ENCODE peak calls at places on chromosomes 1 and 21, in five cellular contexts. H is tibial nerve, O is heart left ventricle, W is transverse colon, R is A549. M is an unnamed sample.

GRCh38 chr1:193629875-193630274 is 443.5 kb upstream of the B3GALT2 start:
- DNase-seq in W (no peak), O (no peak), R (no peak), H (peak; percentile 9), M (no peak)

GRCh38 chr1:26734501-26735058 is 38.8 kb downstream of the ARID1A start:
- DNase-seq in W (no peak), R (no peak), H (no peak), O (no peak), M (no peak)

GRCh38 chr1:238063454-238063853 is 172.7 kb upstream of the ZP4 start:
- DNase-seq in H (no peak), O (no peak), W (no peak), R (peak; percentile 2), M (no peak)

GRCh38 chr1:239879321-239880170 is 212.1 kb upstream of the FMN2 start:
- DNase-seq in O (no peak), R (no peak), H (no peak), W (no peak), M (no peak)

GRCh38 chr21:14056771-14057191 is 154.0 kb downstream of the LIPI start:
- DNase-seq in O (peak; percentile 60), R (no peak), H (no peak), W (no peak), M (no peak)

GRCh38 chr1:108041360-108042143 is 76.6 kb upstream of the VAV3 start:
- DNase-seq in W (no peak), O (no peak), H (no peak), R (no peak), M (peak; percentile 45)

GRCh38 chr1:185971688-185972087 is 237.5 kb downstream of the HMCN1 start:
- DNase-seq in H (no peak), R (no peak), W (no peak), O (no peak), M (no peak)

GRCh38 chr21:42040411-42041180 is 30.4 kb upstream of the ZBTB21 start:
- DNase-seq in O (no peak), R (peak; percentile 58), H (no peak), W (no peak), M (no peak)

GRCh38 chr21:34595457-34595856 is 19.5 kb downstream of the RCAN1 start:
- DNase-seq in H (no peak), O (no peak), W (no peak), R (no peak), M (no peak)

GRCh38 chr1:99969260-99969728 is 502 bp upstream of the SLC35A3 start:
- DNase-seq in W (no peak), O (no peak), R (peak; percentile 10), H (no peak), M (no peak)

GRCh38 chr21:26850116-26850643 is 5.0 kb upstream of the ADAMTS1 start:
- DNase-seq in W (no peak), O (no peak), R (peak; percentile 27), H (no peak), M (no peak)

GRCh38 chr1:234879157-234880080 is 249.2 kb downstream of the TOMM20 start:
- DNase-seq in O (no peak), W (no peak), H (no peak), R (no peak), M (no peak)

GRCh38 chr1:93817819-93818569 is 61.0 kb downstream of the DNTTIP2 start:
- DNase-seq in H (no peak), O (no peak), W (no peak), R (no peak), M (no peak)

GRCh38 chr1:20385630-20386029 is 95.0 kb downstream of the VWA5B1 start:
- DNase-seq in W (no peak), R (no peak), O (no peak), H (no peak), M (no peak)

GRCh38 chr21:33688343-33688742 is 46.0 kb downstream of the ITSN1 start:
- DNase-seq in H (no peak), O (no peak), W (no peak), R (no peak), M (no peak)

GRCh38 chr1:9559673-9560072 is 20.4 kb downstream of the SLC25A33 start:
- DNase-seq in R (no peak), H (no peak), W (no peak), O (no peak), M (no peak)

GRCh38 chr1:2376261-2376741 is 15.1 kb downstream of the MORN1 start:
- DNase-seq in H (no peak), W (peak; percentile 4), R (no peak), O (peak; percentile 34), M (no peak)

DNA sequence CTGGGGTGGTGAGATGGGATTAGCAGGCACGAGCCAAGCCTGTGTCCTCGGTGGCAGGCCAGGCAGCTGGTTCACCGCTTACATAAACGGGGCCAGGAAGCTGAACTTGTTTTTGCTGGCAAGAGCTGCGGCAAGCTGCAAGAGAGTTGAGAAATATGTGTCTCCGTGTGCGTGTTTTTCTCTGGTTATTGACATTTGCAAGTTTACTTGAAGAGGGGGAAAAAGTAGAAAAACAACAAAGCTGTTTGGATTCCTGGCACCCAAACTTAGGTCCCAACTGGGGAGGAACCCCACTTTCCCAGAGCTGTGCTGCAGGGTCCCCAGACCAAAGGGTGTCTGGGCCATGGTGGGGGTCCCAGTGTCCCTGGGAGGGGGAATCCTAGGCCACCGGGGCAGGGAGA is 14.5 kb downstream of the IL6R start:
- DNase-seq in H (peak; percentile 90), W (peak; percentile 79), R (peak; percentile 75), O (peak; percentile 89), M (peak; percentile 93)
- TF ChIP-seq POLR2A in H (no peak), W (no peak), R (no peak), O (no peak), M (no peak)

DNA sequence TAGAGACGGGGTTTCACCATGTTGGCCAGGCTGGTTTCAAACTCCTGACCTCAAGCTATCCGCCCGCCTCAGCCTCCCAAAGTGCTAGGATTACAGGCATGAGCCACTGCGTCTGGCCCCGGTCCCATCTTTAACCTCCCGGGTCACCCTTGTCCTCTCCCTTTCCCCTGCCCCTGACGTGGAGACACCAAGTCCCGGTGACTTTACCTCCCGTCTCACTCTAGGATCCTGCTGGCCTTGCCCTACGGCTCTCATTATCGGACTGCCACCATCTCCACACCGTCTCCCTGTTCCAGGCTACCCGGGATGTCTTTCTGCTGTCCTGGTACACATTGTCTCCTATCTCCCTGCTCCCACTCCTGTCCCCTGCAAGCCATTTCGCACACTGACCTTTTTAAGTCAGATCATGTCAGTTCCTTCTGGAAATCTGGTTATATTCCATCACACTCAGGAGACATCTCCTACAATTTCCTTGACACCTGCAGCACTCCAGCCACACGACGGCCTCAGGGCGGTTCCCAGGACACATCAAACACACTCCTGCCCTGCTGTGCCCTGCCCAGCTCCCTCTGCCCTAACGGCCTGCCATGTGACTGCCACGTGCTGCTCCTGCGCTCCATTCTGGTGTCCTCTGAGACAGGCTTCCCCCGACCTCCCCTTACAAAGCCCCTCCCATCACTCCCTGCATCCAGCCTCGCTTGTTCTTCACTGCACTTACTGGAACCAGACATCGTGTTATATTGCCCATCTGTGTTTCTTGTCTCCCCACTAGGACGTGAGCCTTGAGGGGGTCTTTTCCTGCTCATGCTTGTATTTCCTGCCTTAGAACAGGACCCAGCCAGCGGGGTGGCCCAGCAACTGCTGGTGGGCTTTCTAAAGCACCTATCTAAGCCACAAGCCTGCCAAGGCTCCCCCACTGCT is 32.7 kb downstream of the TTC39A start:
- DNase-seq in H (no peak), O (no peak), W (peak; percentile 42), R (no peak), M (no peak)
- H3K4me3 ChIP-seq in H (peak overlapping the region; percentile 28), O (peak overlapping the region; percentile 49), W (peak overlapping the region; percentile 42), R (no peak overlapping the region), M (no peak overlapping the region)

GRCh38 chr1:70573317-70573843 is 162.3 kb downstream of the CTH start:
- DNase-seq in W (no peak), O (no peak), H (no peak), R (no peak), M (no peak)
- TF ChIP-seq POLR2A in W (no peak), O (no peak), H (no peak), R (no peak), M (no peak)

DNA sequence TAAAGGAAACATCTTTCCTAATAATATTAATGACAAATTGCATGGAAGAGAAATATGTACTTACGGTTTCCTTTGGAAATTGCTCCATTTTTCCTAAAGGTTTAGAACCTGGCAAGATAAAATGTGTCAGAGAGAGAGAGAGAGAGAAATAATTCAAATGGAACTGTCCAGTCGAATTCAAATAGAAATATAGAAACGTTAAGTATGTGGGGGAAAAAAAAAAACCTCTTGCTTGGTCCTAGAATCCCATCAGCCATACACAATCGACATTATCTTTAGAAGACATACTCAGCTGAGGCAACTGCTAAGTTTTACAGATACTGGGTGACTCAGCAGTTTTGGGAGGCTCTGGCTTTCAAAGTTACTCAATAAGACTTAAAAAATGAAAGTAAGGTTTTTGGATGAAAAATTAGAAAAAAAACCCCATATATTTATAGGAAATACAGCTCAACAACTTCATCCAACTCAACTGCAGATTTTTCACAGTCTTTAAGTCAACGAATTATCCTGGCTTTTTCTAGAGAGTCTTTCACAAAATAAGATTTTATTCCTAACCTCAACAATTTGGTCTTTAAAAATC is at the start of gene SPTA1:
- DNase-seq in R (no peak), O (no peak), W (no peak), H (no peak), M (no peak)
- H3K4me3 ChIP-seq in R (no peak within 1 kb of the TSS), O (no peak within 1 kb of the TSS), W (no peak within 1 kb of the TSS), H (no peak within 1 kb of the TSS), M (no peak within 1 kb of the TSS)

DNA sequence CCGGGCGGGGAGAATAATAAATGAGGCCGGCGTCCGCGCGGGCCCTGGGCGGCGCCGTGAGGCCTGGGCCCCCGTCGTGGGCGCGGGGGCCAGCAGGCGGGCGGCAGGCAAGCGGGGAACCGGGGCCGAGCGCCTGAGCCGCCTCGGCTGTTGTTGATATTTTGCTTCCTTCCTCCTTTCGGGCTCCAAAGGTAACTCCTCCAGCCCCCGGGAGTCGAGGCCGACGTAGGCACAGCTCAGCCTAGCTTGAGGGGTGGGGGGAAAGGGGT is at the start of gene MEF2D:
- DNase-seq in W (no peak), O (no peak), R (no peak), H (no peak), M (no peak)
- TF ChIP-seq POLR2A in W (no peak), O (peak; percentile 91), R (no peak), H (peak; percentile 82), M (no peak)

DNA sequence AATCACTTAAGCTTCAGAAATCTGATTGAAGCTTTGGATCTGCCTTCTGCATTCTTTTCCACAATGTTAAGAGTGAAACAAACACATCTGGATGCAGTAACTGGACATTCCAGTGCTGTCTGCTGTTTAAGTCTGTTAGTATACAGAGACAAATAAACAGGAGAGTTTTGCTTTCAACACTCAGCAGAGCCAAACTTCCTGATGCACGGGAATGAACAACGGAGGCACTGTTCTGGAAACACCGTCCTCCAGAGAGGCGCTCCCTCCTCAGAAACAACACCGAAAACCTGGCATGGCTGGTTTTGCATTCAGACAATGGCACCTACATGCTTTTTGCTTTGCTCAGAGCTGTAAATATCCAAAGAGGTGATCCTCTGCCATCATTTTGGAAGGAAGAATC is 2.0 kb downstream of the TLR5 start:
- DNase-seq in O (no peak), W (peak; percentile 22), H (no peak), R (no peak), M (peak; percentile 83)
- H3K4me3 ChIP-seq in O (no peak overlapping the region), W (no peak overlapping the region), H (no peak overlapping the region), R (no peak overlapping the region), M (no peak overlapping the region)

GRCh38 chr1:999797-1000356 is at the start of gene HES4:
- DNase-seq in R (peak; percentile 92), H (peak; percentile 72), W (peak; percentile 92), O (peak; percentile 95), M (peak; percentile 97)
- TF ChIP-seq POLR2A in R (peak; percentile 86), H (peak; percentile 64), W (peak; percentile 45), O (peak; percentile 98), M (no peak)